ENCODE peak calls at places on chromosomes 2 and 18, in eight cellular contexts. J is aorta, S is transverse colon, I is A549, C is IMR-90, A is prostate gland, Y is pancreas, W is body of pancreas. D is an unnamed sample. For H3K4me1, the result is how much of the 10 kb centered on the place peaks cover.

GRCh38 chr2:28981620-28982371 is 698 bp downstream of the TOGARAM2 start:
- DNase-seq in J (no peak), S (no peak), I (peak), C (no peak), A (no peak), Y (no peak), W (no peak), D (no peak)

GRCh38 chr18:23266717-23267446 is 131.6 kb downstream of the CABLES1 start:
- DNase-seq in J (no peak), S (no peak), I (no peak), C (no peak), A (no peak), Y (no peak), W (no peak), D (no peak)

GRCh38 chr2:181371195-181371594 is 86.0 kb upstream of the ITGA4 start:
- DNase-seq in J (no peak), S (no peak), I (no peak), C (no peak), A (no peak), Y (no peak), W (no peak), D (no peak)

GRCh38 chr2:9179572-9180201 is 26.9 kb upstream of the ASAP2 start:
- DNase-seq in J (peak), S (peak), I (peak), C (peak), A (no peak), Y (peak), W (peak), D (peak)

GRCh38 chr2:216362730-216363129 is 9.6 kb downstream of the MARCHF4 start:
- DNase-seq in J (no peak), S (no peak), I (peak), C (peak), A (no peak), Y (peak), W (peak), D (no peak)

GRCh38 chr2:100408104-100408503 is 9.4 kb downstream of the CHST10 start:
- DNase-seq in J (no peak), S (no peak), I (no peak), C (no peak), A (no peak), Y (no peak), W (no peak), D (no peak)

GRCh38 chr2:42117923-42118758 is 51.0 kb upstream of the EML4 start:
- DNase-seq in J (no peak), S (no peak), I (peak), C (peak), A (no peak), Y (no peak), W (no peak), D (no peak)

GRCh38 chr2:200756618-200757321 is 54.9 kb upstream of the BZW1 start:
- DNase-seq in J (no peak), S (peak), I (peak), C (peak), A (no peak), Y (no peak), W (no peak), D (no peak)

GRCh38 chr2:191618789-191619185 is 59.1 kb upstream of the NABP1 start:
- DNase-seq in J (no peak), S (no peak), I (no peak), C (no peak), A (no peak), Y (no peak), W (no peak), D (no peak)

GRCh38 chr2:168456526-168457176 is 579 bp downstream of the CERS6 start:
- DNase-seq in J (peak), S (peak), I (peak), C (peak), A (peak), Y (peak), W (peak), D (peak)

GRCh38 chr2:43127208-43127940 is 99.0 kb downstream of the ZFP36L2 start:
- DNase-seq in J (peak), S (peak), I (peak), C (no peak), A (peak), Y (peak), W (peak), D (no peak)
- H3K4me1 ChIP-seq in J (under half), S (under half), I (under half), C (under half), A (under half), Y (under half), W (under half), D (under half)

DNA sequence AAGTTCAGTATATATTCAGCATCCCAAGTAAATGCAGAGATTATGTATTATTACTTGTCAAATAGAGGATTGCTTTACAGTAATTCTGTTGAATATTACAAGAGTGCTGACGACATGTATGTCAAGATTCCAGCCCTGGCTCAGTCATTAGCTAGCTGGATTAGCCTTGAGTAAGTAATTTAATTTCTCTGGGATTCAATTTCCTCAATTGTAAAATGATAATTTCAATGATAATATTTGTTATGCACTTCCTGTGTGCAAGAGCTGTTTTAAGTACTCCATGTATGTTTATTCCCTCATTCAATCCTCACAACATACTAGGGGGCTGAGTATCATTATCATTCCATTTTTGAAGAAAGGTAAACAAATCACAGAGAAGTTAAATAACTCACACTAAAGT is 44.0 kb downstream of the TCF4 start:
- DNase-seq in J (no peak), S (no peak), I (no peak), C (no peak), A (no peak), Y (no peak), W (no peak), D (no peak)
- H3K4me1 ChIP-seq in J (under half), S (under half), I (under half), C (under half), A (under half), Y (under half), W (under half), D (under half)

DNA sequence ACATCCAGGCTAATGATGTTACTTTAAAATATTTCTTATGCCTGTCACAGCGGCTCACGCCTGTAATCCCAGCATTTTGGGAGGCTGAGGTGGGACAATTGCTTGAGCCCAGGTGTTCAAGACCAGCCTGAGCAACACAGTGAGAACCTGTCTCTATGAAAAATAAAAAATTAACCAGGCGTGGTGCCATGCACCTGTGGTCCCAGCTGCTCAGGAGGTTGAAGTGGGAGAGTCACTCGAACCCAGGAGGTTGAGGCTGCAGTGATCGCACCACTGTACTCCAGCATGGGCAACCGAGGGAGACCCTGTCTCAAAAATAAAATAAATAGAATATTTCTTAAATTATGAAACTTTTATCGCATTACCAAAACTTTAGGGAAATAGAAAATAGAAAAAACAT is 28.1 kb upstream of the ACTR3 start:
- DNase-seq in J (no peak), S (no peak), I (no peak), C (no peak), A (no peak), Y (no peak), W (no peak), D (no peak)
- H3K4me1 ChIP-seq in J (under half), S (under half), I (under half), C (under half), A (under half), Y (under half), W (under half), D (under half)

DNA sequence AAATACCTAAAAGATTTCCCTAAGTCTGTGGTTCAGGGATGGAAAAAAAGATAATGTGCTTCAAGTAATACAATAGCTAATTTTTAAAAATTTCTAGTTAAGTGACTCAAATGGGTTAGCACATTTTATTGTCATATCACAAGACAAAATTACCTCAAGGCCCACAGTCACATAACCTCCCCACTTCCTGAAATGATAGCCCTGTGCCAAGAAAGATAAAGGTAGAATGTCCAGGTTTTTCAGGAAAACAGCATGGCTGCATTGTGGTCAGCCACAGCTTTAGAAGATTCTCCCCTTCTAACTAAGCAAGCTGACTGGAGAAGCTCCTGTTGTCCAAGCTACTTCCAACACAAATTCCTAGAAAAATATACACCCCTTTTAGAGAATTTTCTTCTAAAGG is 127.1 kb upstream of the SLC35G4 start:
- DNase-seq in J (no peak), S (no peak), I (no peak), C (no peak), A (no peak), Y (no peak), W (no peak), D (no peak)
- H3K4me1 ChIP-seq in J (under half), S (under half), I (under half), C (under half), A (under half), Y (under half), W (under half), D (under half)

DNA sequence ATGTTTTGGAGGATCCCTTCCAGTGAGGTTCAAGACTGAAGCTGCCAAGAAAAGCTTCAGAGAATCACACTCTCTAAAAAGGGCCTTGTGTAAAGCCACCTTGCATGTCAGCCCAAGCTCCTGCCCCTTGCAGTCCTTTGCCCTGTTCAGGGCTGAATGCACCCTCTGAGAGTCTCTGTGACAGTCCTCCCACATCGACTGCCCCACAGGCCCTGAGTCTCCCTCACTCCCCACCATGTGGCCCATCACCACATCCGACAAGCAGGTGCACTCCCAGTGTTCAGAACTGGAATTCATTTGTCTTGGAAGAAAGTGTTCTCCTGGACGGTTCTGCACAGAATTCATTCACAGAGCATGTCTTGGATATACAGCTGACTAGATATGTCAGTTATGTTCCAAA is 31.0 kb downstream of the BCL11A start:
- DNase-seq in J (no peak), S (no peak), I (no peak), C (no peak), A (no peak), Y (no peak), W (no peak), D (no peak)
- H3K4me1 ChIP-seq in J (under half), S (under half), I (under half), C (under half), A (under half), Y (under half), W (under half), D (under half)

DNA sequence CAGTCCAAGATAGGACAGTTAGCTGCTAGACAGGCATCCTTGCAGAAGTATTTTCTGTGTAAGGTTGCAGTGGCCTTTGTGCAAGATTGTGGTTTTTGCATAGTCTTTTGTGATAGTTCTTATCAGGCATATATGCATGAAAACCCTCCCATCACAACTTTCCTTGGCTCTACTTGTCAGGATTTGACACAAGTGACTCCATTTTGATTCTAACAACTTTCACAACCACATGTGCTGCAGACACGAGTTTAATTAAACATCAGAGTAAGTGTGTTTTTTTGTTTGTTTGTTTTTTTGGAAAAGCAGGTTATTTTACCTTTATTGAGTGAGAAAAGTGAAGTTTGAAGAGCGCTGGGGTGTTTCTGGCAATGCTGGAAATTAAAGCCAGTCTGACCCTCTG is 902.0 kb upstream of the GCFC2 start:
- DNase-seq in J (no peak), S (no peak), I (no peak), C (no peak), A (no peak), Y (no peak), W (no peak), D (no peak)
- H3K4me1 ChIP-seq in J (under half), S (under half), I (under half), C (under half), A (under half), Y (under half), W (under half), D (under half)

GRCh38 chr2:205730191-205730590 is 47.9 kb downstream of the NRP2 start:
- DNase-seq in J (no peak), S (no peak), I (no peak), C (no peak), A (no peak), Y (no peak), W (no peak), D (no peak)
- H3K4me1 ChIP-seq in J (under half), S (under half), I (half or more), C (under half), A (under half), Y (under half), W (under half), D (under half)

GRCh38 chr2:231395188-231396057 is at the start of gene B3GNT7:
- DNase-seq in J (no peak), S (peak), I (no peak), C (no peak), A (no peak), Y (peak), W (peak), D (peak)

GRCh38 chr2:231392431-231393148 is 2.9 kb upstream of the B3GNT7 start:
- DNase-seq in J (no peak), S (no peak), I (no peak), C (no peak), A (no peak), Y (no peak), W (no peak), D (no peak)

GRCh38 chr2:231396058-231396821 is 730 bp downstream of the B3GNT7 start:
- DNase-seq in J (no peak), S (no peak), I (no peak), C (no peak), A (no peak), Y (peak), W (peak), D (no peak)

GRCh38 chr2:231393149-231394131 is 2.1 kb upstream of the B3GNT7 start:
- DNase-seq in J (no peak), S (no peak), I (peak), C (no peak), A (no peak), Y (no peak), W (no peak), D (no peak)

DNA sequence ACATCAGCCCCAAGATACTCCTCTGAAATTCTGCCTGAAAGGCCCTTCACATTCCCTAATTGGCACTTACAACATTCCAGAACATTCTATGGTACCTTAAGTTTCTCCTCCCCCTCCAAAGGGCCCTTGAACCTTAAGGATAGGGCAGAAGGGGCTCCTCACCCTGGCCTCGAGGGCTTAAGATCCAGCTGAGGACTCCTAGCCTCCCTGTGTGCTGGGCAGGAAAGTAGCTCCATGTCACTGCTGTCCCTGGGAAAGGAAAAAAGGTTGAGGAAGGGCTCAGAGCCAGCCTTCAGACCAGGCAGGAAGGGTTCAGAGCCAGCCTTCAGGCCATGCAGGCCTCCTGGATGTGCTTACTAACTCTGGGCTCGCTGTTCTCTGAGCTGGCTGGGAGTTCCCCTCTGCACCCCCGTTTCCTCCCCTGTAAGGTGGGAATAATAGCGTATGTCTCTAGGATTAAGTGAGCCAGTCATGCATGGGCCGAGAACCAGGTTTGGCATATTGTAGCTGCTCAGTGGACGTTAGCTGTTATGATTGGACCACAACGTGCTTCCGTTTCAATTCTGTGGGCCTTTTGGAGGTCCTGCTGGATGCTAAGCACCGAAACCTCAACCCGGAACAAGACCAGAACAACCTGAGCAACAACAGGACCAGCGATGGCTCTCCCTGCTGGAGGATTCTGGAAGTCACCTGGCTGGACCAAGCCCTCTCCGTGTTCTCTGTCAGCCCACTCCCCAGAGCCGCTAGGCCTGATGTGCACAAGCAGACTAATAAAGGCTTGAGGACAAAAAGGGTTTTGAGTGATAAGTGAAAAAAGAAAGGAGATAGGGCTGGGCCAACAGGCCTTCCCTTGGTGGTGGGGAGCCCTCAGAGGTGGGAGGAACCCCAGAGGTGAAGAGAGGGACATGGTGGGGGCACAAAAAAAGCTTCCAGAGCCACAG is 1.0 kb upstream of the B3GNT7 start:
- DNase-seq in J (no peak), S (no peak), I (peak), C (no peak), A (no peak), Y (peak), W (peak), D (no peak)
- H3K4me1 ChIP-seq in J (under half), S (under half), I (under half), C (under half), A (under half), Y (under half), W (half or more), D (under half)

DNA sequence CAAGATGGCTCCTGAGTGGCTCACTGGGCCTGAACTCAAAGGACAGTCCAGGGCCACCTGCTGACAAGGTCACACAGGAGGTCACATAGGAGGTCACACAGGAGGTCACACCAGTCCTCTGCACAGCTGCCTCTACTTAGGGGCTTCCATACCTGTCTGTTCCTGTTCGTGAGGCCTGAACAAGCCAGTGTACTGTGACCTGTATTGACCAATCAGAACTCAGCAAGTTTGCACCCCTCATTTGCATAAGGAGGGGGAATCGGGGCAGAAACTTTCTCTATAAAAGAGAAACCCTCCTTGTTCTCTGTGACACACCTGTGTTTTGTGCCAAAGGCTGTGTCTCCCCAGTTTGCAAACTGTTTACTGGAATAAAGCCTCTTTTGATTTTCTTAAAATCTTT is 478.9 kb downstream of the EIPR1 start:
- DNase-seq in J (no peak), S (no peak), I (no peak), C (no peak), A (no peak), Y (no peak), W (no peak), D (no peak)
- H3K4me1 ChIP-seq in J (under half), S (under half), I (under half), C (under half), A (under half), Y (under half), W (under half), D (under half)

GRCh38 chr18:55779461-55779710 is 191.4 kb upstream of the TCF4 start:
- DNase-seq in J (peak), S (no peak), I (no peak), C (no peak), A (peak), Y (no peak), W (no peak), D (no peak)

GRCh38 chr18:55778731-55779460 is 190.9 kb upstream of the TCF4 start:
- DNase-seq in J (no peak), S (no peak), I (no peak), C (no peak), A (no peak), Y (no peak), W (no peak), D (no peak)

GRCh38 chr18:55779711-55780590 is 192.0 kb upstream of the TCF4 start:
- DNase-seq in J (peak), S (peak), I (no peak), C (peak), A (peak), Y (peak), W (peak), D (peak)

GRCh38 chr18:55781481-55781957 is 193.5 kb upstream of the TCF4 start:
- DNase-seq in J (peak), S (peak), I (peak), C (peak), A (peak), Y (no peak), W (peak), D (peak)

GRCh38 chr18:55780591-55781071 is 192.6 kb upstream of the TCF4 start:
- DNase-seq in J (no peak), S (no peak), I (no peak), C (peak), A (no peak), Y (no peak), W (no peak), D (no peak)
- H3K4me1 ChIP-seq in J (under half), S (under half), I (under half), C (under half), A (under half), Y (under half), W (under half), D (under half)

D was measured in ovary.